ENCODE peak calls at places on chromosomes 16 and 17, in five cellular contexts. M is transverse colon, V is colonic mucosa, W is endodermal cell, R is right cardiac atrium. S is an unnamed sample.
A peak's percentile ranks its signal among the peaks of the same experiment; 100 is the strongest.

GRCh38 chr17:2692781-2693135 is 18.8 kb downstream of the CLUH start:
- DNase-seq in M (no peak), V (no peak), W (no peak), R (no peak), S (peak; percentile 82)

GRCh38 chr17:42275527-42276358 is 448 bp downstream of the STAT5B start:
- DNase-seq in M (peak; percentile 19), V (peak; percentile 28), W (peak; percentile 77), R (no peak), S (peak; percentile 88)

GRCh38 chr17:61249649-61250301 is 149.9 kb upstream of the TBX2 start:
- DNase-seq in M (no peak), V (no peak), W (no peak), R (no peak), S (no peak)

GRCh38 chr17:51995797-51996403 is 162.6 kb downstream of the CA10 start:
- DNase-seq in M (no peak), V (no peak), W (no peak), R (no peak), S (no peak)

GRCh38 chr16:85041184-85041928 is 13.8 kb downstream of the KIAA0513 start:
- DNase-seq in M (no peak), V (no peak), W (peak; percentile 20), R (peak; percentile 9), S (no peak)

GRCh38 chr17:78997881-78998280 is 11.7 kb downstream of the CANT1 start:
- DNase-seq in M (no peak), V (peak; percentile 53), W (no peak), R (peak; percentile 76), S (peak; percentile 46)

GRCh38 chr17:37158290-37158689 is 209.5 kb downstream of the AATF start:
- DNase-seq in M (no peak), V (no peak), W (no peak), R (no peak), S (no peak)

GRCh38 chr17:45364531-45365390 is 47.9 kb upstream of the MAP3K14 start:
- DNase-seq in M (no peak), V (no peak), W (peak; percentile 96), R (peak; percentile 24), S (peak; percentile 67)

GRCh38 chr17:78653382-78653781 is 76.2 kb upstream of the DNAH17 start:
- DNase-seq in M (no peak), V (no peak), W (peak; percentile 34), R (no peak), S (no peak)

GRCh38 chr16:88973007-88973410 is 4.0 kb downstream of the CBFA2T3 start:
- DNase-seq in M (no peak), V (no peak), W (peak; percentile 75), R (peak; percentile 37), S (no peak)

GRCh38 chr17:32256012-32256694 is 9.5 kb upstream of the RHBDL3 start:
- DNase-seq in M (no peak), V (no peak), W (no peak), R (no peak), S (no peak)

GRCh38 chr17:77580531-77580930 is 378.0 kb upstream of the TNRC6C start:
- DNase-seq in M (no peak), V (no peak), W (peak; percentile 18), R (no peak), S (no peak)

GRCh38 chr17:78019367-78019975 is 61.0 kb downstream of the TNRC6C start:
- DNase-seq in M (no peak), V (no peak), W (no peak), R (no peak), S (no peak)

GRCh38 chr17:74807925-74808324 is 31.8 kb upstream of the NAT9 start:
- DNase-seq in M (no peak), V (no peak), W (no peak), R (no peak), S (no peak)

GRCh38 chr17:75778861-75779249 is 5.8 kb upstream of the UNK start:
- DNase-seq in M (peak; percentile 70), V (peak; percentile 78), W (no peak), R (peak; percentile 66), S (no peak)

GRCh38 chr16:31009894-31010293 is 544 bp downstream of the STX1B start:
- DNase-seq in M (no peak), V (no peak), W (no peak), R (no peak), S (no peak)

GRCh38 chr16:30185141-30185682 is 1.8 kb downstream of the CORO1A start:
- DNase-seq in M (peak; percentile 16), V (no peak), W (no peak), R (peak; percentile 61), S (peak; percentile 59)

GRCh38 chr17:77145635-77146632 is 5.2 kb downstream of the SEC14L1 start:
- DNase-seq in M (peak; percentile 67), V (peak; percentile 52), W (peak; percentile 78), R (peak; percentile 86), S (peak; percentile 87)

GRCh38 chr17:74950207-74950606 is 14.5 kb downstream of the OTOP3 start:
- DNase-seq in M (no peak), V (no peak), W (peak; percentile 69), R (no peak), S (peak; percentile 80)

GRCh38 chr16:47234-47633 is 6.2 kb downstream of the POLR3K start:
- DNase-seq in M (no peak), V (no peak), W (no peak), R (no peak), S (no peak)

GRCh38 chr16:8928467-8928957 is 35.2 kb downstream of the USP7 start:
- DNase-seq in M (no peak), V (no peak), W (no peak), R (peak; percentile 54), S (no peak)

GRCh38 chr17:37527249-37527851 is 37.7 kb downstream of the DUSP14 start:
- DNase-seq in M (no peak), V (peak; percentile 25), W (peak; percentile 83), R (no peak), S (no peak)

GRCh38 chr16:81885976-81886586 is 107.0 kb downstream of the PLCG2 start:
- DNase-seq in M (no peak), V (peak; percentile 30), W (peak; percentile 83), R (no peak), S (no peak)

GRCh38 chr17:3777366-3777765 is 23.6 kb downstream of the ITGAE start:
- DNase-seq in M (no peak), V (no peak), W (no peak), R (no peak), S (peak; percentile 32)

GRCh38 chr16:9820481-9821246 is 361.6 kb downstream of the GRIN2A start:
- DNase-seq in M (no peak), V (no peak), W (peak; percentile 81), R (no peak), S (no peak)

GRCh38 chr16:81831722-81832126 is 52.6 kb downstream of the PLCG2 start:
- DNase-seq in M (peak; percentile 79), V (peak; percentile 51), W (peak; percentile 65), R (peak; percentile 73), S (peak; percentile 48)

GRCh38 chr17:57927048-57927723 is 28.0 kb downstream of the CUEDC1 start:
- DNase-seq in M (peak; percentile 51), V (peak; percentile 73), W (peak; percentile 89), R (peak; percentile 81), S (peak; percentile 98)

GRCh38 chr17:47119746-47120520 is 69.2 kb downstream of the CDC27 start:
- DNase-seq in M (no peak), V (no peak), W (no peak), R (no peak), S (peak; percentile 62)

GRCh38 chr17:39209317-39210092 is 9.4 kb downstream of the RPL19 start:
- DNase-seq in M (peak; percentile 70), V (peak; percentile 57), W (peak; percentile 86), R (peak; percentile 87), S (peak; percentile 98)

GRCh38 chr16:78530283-78530682 is 430.8 kb downstream of the WWOX start:
- DNase-seq in M (no peak), V (no peak), W (no peak), R (no peak), S (no peak)

GRCh38 chr16:68374961-68375660 is 64.3 kb downstream of the PRMT7 start:
- DNase-seq in M (no peak), V (no peak), W (peak; percentile 72), R (peak; percentile 18), S (peak; percentile 90)

GRCh38 chr17:21213491-21214014 is 408 bp downstream of the TMEM11 start:
- DNase-seq in M (peak; percentile 52), V (no peak), W (no peak), R (peak; percentile 76), S (peak; percentile 94)

GRCh38 chr16:12580809-12581208 is 222.9 kb downstream of the CPPED1 start:
- DNase-seq in M (no peak), V (no peak), W (no peak), R (no peak), S (no peak)

DNA sequence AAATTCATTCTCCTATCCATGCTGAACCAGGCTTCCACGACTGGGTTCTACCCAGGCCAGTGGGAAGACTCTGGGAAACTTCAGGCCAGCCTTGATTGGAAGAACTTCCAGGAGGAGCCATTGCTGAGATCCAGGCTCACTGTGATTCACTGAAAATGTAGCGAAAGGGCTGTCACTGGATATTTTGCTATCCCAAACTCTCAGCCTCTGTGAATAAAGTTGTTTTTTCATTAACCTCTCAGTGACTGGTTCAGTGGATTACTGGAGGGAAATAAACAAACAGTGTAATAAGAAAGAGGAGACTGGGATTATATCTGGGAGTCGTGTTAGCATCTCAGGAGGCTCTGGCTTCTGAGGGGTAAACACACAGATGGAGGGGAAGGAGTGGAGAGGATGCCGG is 3.1 kb downstream of the FOXL1 start:
- DNase-seq in M (no peak), V (no peak), W (no peak), R (no peak), S (peak; percentile 86)
- H3K4me3 ChIP-seq in M (no peak overlapping the region), V (no peak overlapping the region), W (no peak overlapping the region), R (no peak overlapping the region), S (no peak overlapping the region)

GRCh38 chr17:50209472-50210248 is 8.2 kb upstream of the COL1A1 start:
- DNase-seq in M (peak; percentile 84), V (peak; percentile 77), W (peak; percentile 97), R (peak; percentile 96), S (peak; percentile 97)
- H3K4me1 ChIP-seq in M (peaks cover 29% of the 10 kb centered on the region), V (no peaks in the 10 kb centered on the region), W (peaks cover 24% of the 10 kb centered on the region), R (peaks cover 2% of the 10 kb centered on the region), S (peaks cover 74% of the 10 kb centered on the region)

GRCh38 chr17:59361386-59361785 is 29.9 kb downstream of the YPEL2 start:
- DNase-seq in M (no peak), V (no peak), W (no peak), R (no peak), S (no peak)

GRCh38 chr17:59365383-59365981 is 34.0 kb downstream of the YPEL2 start:
- DNase-seq in M (no peak), V (no peak), W (peak; percentile 82), R (no peak), S (no peak)

GRCh38 chr17:59362811-59363205 is 31.4 kb downstream of the YPEL2 start:
- DNase-seq in M (no peak), V (no peak), W (no peak), R (no peak), S (no peak)

GRCh38 chr17:59366040-59366757 is 34.7 kb downstream of the YPEL2 start:
- DNase-seq in M (no peak), V (no peak), W (peak; percentile 97), R (no peak), S (no peak)

GRCh38 chr17:59361916-59362810 is 30.7 kb downstream of the YPEL2 start:
- DNase-seq in M (no peak), V (no peak), W (no peak), R (no peak), S (no peak)
- H3K4me3 ChIP-seq in M (no peak overlapping the region), V (no peak overlapping the region), W (no peak overlapping the region), R (no peak overlapping the region), S (peak overlapping the region; percentile 51)

DNA sequence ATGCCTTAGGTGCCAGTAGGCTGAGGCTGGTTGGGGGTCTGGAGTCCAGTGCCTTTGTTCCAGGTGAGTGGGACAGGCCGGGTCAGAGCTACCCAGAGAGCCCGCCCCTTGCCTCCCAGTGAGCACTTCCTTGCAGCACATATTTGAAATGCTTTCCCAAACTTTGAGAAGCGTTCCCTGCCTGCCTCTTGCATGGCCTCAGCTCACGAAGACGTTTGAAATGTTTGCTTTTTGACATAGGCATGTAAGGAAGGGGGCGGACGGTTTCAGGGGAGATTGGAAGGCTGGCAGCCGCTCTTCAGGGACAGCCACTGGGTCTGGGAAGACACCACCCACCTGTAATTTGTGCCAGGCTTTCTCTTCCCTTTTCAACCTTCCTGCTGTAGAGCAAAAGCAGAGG is 5.1 kb upstream of the FOXL1 start:
- DNase-seq in M (no peak), V (no peak), W (peak; percentile 88), R (no peak), S (peak; percentile 88)
- H3K4me1 ChIP-seq in M (no peaks in the 10 kb centered on the region), V (peaks cover 4% of the 10 kb centered on the region), W (peaks cover 11% of the 10 kb centered on the region), R (no peaks in the 10 kb centered on the region), S (peaks cover 29% of the 10 kb centered on the region)